ENCODE peak calls at places on chromosomes 2 and 18, in seven cellular contexts. W is MM.1S; G is GM13977; I is lower leg skin; P is GM12892; H is T-cell; N is activated naive CD8-positive, alpha-beta T cell treated with anti-CD3 and anti-CD28 coated beads for 36 hours. V is an unnamed sample.

GRCh38 chr2:190093793-190094192 is 31.3 kb upstream of the MSTN start:
- DNase-seq in W (no peak), G (no peak), I (peak; percentile 48), P (no peak), H (no peak), N (no peak), V (no peak)

GRCh38 chr2:235749121-235749780 is 255.4 kb downstream of the AGAP1 start:
- DNase-seq in W (no peak), G (no peak), I (no peak), P (no peak), H (no peak), N (no peak), V (no peak)

GRCh38 chr2:15385184-15385583 is 175.9 kb downstream of the NBAS start:
- DNase-seq in W (no peak), G (no peak), I (no peak), P (no peak), H (no peak), N (no peak), V (no peak)

GRCh38 chr2:102498414-102498813 is 25.4 kb downstream of the SLC9A4 start:
- DNase-seq in W (no peak), G (no peak), I (no peak), P (no peak), H (no peak), N (no peak), V (no peak)

GRCh38 chr2:29022455-29023128 is 41.5 kb downstream of the TOGARAM2 start:
- DNase-seq in W (no peak), G (no peak), I (no peak), P (no peak), H (no peak), N (no peak), V (no peak)

GRCh38 chr2:221822416-221822815 is 250.3 kb upstream of the EPHA4 start:
- DNase-seq in W (no peak), G (no peak), I (no peak), P (no peak), H (no peak), N (no peak), V (no peak)

GRCh38 chr2:9558948-9559381 is 3.3 kb upstream of the ADAM17 start:
- DNase-seq in W (no peak), G (no peak), I (no peak), P (no peak), H (no peak), N (no peak), V (no peak)

GRCh38 chr18:55996726-55997125 is 408.7 kb upstream of the TCF4 start:
- DNase-seq in W (peak; percentile 83), G (no peak), I (no peak), P (no peak), H (no peak), N (no peak), V (no peak)

GRCh38 chr2:156505696-156506095 is 69.5 kb downstream of the GPD2 start:
- DNase-seq in W (no peak), G (no peak), I (no peak), P (no peak), H (no peak), N (no peak), V (no peak)

GRCh38 chr18:66873899-66874298 is 270.0 kb upstream of the CDH19 start:
- DNase-seq in W (no peak), G (no peak), I (no peak), P (no peak), H (no peak), N (no peak), V (no peak)

GRCh38 chr2:204108301-204108700 is 171.7 kb downstream of the ICOS start:
- DNase-seq in W (peak; percentile 62), G (peak; percentile 47), I (no peak), P (no peak), H (peak; percentile 39), N (peak; percentile 45), V (peak; percentile 49)

V was measured in OCI-LY7.